ENCODE peak calls at places on chromosomes 5 and 9, in ten cellular contexts. One of them, this sample, is unnamed.

GRCh38 chr9:94014066-94014654 is 59.0 kb upstream of the BARX1 start:
- DNase-seq in psoas muscle: no peak
- DNase-seq in progenitor cell of endocrine pancreas: no peak
- DNase-seq in fibroblast of mammary gland: peak; percentile 63
- DNase-seq in HFFc6: peak; percentile 32
- DNase-seq in astrocyte: peak; percentile 20
- DNase-seq in MM.1S: peak; percentile 44
- DNase-seq in thyroid gland: no peak
- DNase-seq in sigmoid colon: no peak
- DNase-seq in GM10248: peak; percentile 37
- DNase-seq in this sample: no peak

GRCh38 chr5:38414348-38414747 is 142.1 kb downstream of the LIFR start:
- DNase-seq in psoas muscle: no peak
- DNase-seq in progenitor cell of endocrine pancreas: no peak
- DNase-seq in fibroblast of mammary gland: peak; percentile 91
- DNase-seq in HFFc6: peak; percentile 62
- DNase-seq in astrocyte: no peak
- DNase-seq in MM.1S: no peak
- DNase-seq in thyroid gland: no peak
- DNase-seq in sigmoid colon: no peak
- DNase-seq in GM10248: no peak
- DNase-seq in this sample: no peak

GRCh38 chr5:86780018-86780417 is 162.3 kb downstream of the COX7C start:
- DNase-seq in psoas muscle: no peak
- DNase-seq in progenitor cell of endocrine pancreas: no peak
- DNase-seq in fibroblast of mammary gland: no peak
- DNase-seq in HFFc6: no peak
- DNase-seq in astrocyte: no peak
- DNase-seq in MM.1S: no peak
- DNase-seq in thyroid gland: no peak
- DNase-seq in sigmoid colon: no peak
- DNase-seq in GM10248: no peak
- DNase-seq in this sample: no peak

GRCh38 chr9:137302176-137303030 is at the start of gene NRARP:
- DNase-seq in psoas muscle: peak; percentile 84
- DNase-seq in progenitor cell of endocrine pancreas: peak; percentile 90
- DNase-seq in fibroblast of mammary gland: peak; percentile 54
- DNase-seq in HFFc6: peak; percentile 50
- DNase-seq in astrocyte: peak; percentile 49
- DNase-seq in MM.1S: peak; percentile 87
- DNase-seq in thyroid gland: peak; percentile 91
- DNase-seq in sigmoid colon: peak; percentile 88
- DNase-seq in GM10248: peak; percentile 93
- DNase-seq in this sample: peak; percentile 84

GRCh38 chr5:170313344-170313743 is 15.8 kb upstream of the LCP2 start:
- DNase-seq in psoas muscle: no peak
- DNase-seq in progenitor cell of endocrine pancreas: no peak
- DNase-seq in fibroblast of mammary gland: no peak
- DNase-seq in HFFc6: no peak
- DNase-seq in astrocyte: no peak
- DNase-seq in MM.1S: no peak
- DNase-seq in thyroid gland: no peak
- DNase-seq in sigmoid colon: no peak
- DNase-seq in GM10248: no peak
- DNase-seq in this sample: no peak

GRCh38 chr9:19174127-19174921 is 47.0 kb upstream of the PLIN2 start:
- DNase-seq in psoas muscle: peak; percentile 83
- DNase-seq in progenitor cell of endocrine pancreas: no peak
- DNase-seq in fibroblast of mammary gland: peak; percentile 98
- DNase-seq in HFFc6: peak; percentile 90
- DNase-seq in astrocyte: peak; percentile 67
- DNase-seq in MM.1S: peak; percentile 46
- DNase-seq in thyroid gland: peak; percentile 30
- DNase-seq in sigmoid colon: peak; percentile 89
- DNase-seq in GM10248: peak; percentile 77
- DNase-seq in this sample: peak; percentile 60

GRCh38 chr9:111691686-111692329 is 30.4 kb downstream of the GNG10 start:
- DNase-seq in psoas muscle: no peak
- DNase-seq in progenitor cell of endocrine pancreas: no peak
- DNase-seq in fibroblast of mammary gland: peak; percentile 62
- DNase-seq in HFFc6: peak; percentile 33
- DNase-seq in astrocyte: peak; percentile 31
- DNase-seq in MM.1S: peak; percentile 46
- DNase-seq in thyroid gland: no peak
- DNase-seq in sigmoid colon: no peak
- DNase-seq in GM10248: no peak
- DNase-seq in this sample: no peak

GRCh38 chr5:87074934-87075541 is 192.6 kb upstream of the RASA1 start:
- DNase-seq in psoas muscle: no peak
- DNase-seq in progenitor cell of endocrine pancreas: no peak
- DNase-seq in fibroblast of mammary gland: no peak
- DNase-seq in HFFc6: no peak
- DNase-seq in astrocyte: no peak
- DNase-seq in MM.1S: peak; percentile 93
- DNase-seq in thyroid gland: no peak
- DNase-seq in sigmoid colon: no peak
- DNase-seq in GM10248: peak; percentile 44
- DNase-seq in this sample: no peak

DNA sequence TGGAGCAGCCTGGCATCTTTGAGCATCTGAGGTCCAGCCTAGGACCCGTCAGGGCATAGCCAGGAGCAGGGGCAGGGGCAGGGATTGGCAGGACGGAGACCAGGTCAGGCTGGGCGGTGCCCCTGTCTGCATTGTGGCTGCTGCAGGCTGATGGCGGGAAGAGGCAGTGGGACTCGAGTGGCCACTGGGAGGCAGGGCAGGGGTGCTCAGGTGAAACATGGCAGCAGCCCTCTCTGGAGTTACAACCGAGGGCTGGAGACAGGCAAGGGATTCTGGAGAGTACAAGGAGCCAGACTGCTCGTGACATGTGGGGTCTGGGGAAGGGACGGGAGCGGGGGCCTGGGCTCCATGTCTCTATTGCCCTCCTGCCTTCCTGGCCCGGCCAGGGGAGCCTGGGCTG is 97.4 kb upstream of the RAPGEF1 start:
- DNase-seq in psoas muscle: no peak
- DNase-seq in progenitor cell of endocrine pancreas: no peak
- DNase-seq in fibroblast of mammary gland: no peak
- DNase-seq in HFFc6: no peak
- DNase-seq in astrocyte: no peak
- DNase-seq in MM.1S: no peak
- DNase-seq in thyroid gland: peak; percentile 36
- DNase-seq in sigmoid colon: no peak
- DNase-seq in GM10248: no peak
- DNase-seq in this sample: no peak
- TF ChIP-seq CTCF in psoas muscle: peak; percentile 14
- TF ChIP-seq CTCF in progenitor cell of endocrine pancreas: peak; percentile 39
- TF ChIP-seq CTCF in fibroblast of mammary gland: no peak
- TF ChIP-seq CTCF in HFFc6: no peak
- TF ChIP-seq CTCF in astrocyte: no peak
- TF ChIP-seq CTCF in MM.1S: no peak
- TF ChIP-seq CTCF in thyroid gland: no peak
- TF ChIP-seq CTCF in sigmoid colon: no peak
- TF ChIP-seq CTCF in GM10248: no peak
- TF ChIP-seq CTCF in this sample: no peak

GRCh38 chr9:33265211-33265885 is 499 bp downstream of the CHMP5 start:
- DNase-seq in psoas muscle: no peak
- DNase-seq in progenitor cell of endocrine pancreas: no peak
- DNase-seq in fibroblast of mammary gland: no peak
- DNase-seq in HFFc6: no peak
- DNase-seq in astrocyte: no peak
- DNase-seq in MM.1S: no peak
- DNase-seq in thyroid gland: peak; percentile 29
- DNase-seq in sigmoid colon: peak; percentile 72
- DNase-seq in GM10248: no peak
- DNase-seq in this sample: no peak

GRCh38 chr9:33263131-33263935 is 1.2 kb downstream of the BAG1 start:
- DNase-seq in psoas muscle: peak; percentile 29
- DNase-seq in progenitor cell of endocrine pancreas: no peak
- DNase-seq in fibroblast of mammary gland: peak; percentile 33
- DNase-seq in HFFc6: peak; percentile 17
- DNase-seq in astrocyte: peak; percentile 10
- DNase-seq in MM.1S: peak; percentile 28
- DNase-seq in thyroid gland: no peak
- DNase-seq in sigmoid colon: no peak
- DNase-seq in GM10248: no peak
- DNase-seq in this sample: no peak

GRCh38 chr9:33263936-33264472 is 504 bp downstream of the BAG1 start:
- DNase-seq in psoas muscle: peak; percentile 59
- DNase-seq in progenitor cell of endocrine pancreas: peak; percentile 25
- DNase-seq in fibroblast of mammary gland: peak; percentile 25
- DNase-seq in HFFc6: no peak
- DNase-seq in astrocyte: no peak
- DNase-seq in MM.1S: peak; percentile 55
- DNase-seq in thyroid gland: peak; percentile 46
- DNase-seq in sigmoid colon: peak; percentile 83
- DNase-seq in GM10248: peak; percentile 47
- DNase-seq in this sample: no peak

GRCh38 chr9:33267368-33267767 is 2.5 kb downstream of the CHMP5 start:
- DNase-seq in psoas muscle: no peak
- DNase-seq in progenitor cell of endocrine pancreas: no peak
- DNase-seq in fibroblast of mammary gland: no peak
- DNase-seq in HFFc6: no peak
- DNase-seq in astrocyte: no peak
- DNase-seq in MM.1S: no peak
- DNase-seq in thyroid gland: no peak
- DNase-seq in sigmoid colon: no peak
- DNase-seq in GM10248: no peak
- DNase-seq in this sample: no peak

GRCh38 chr9:33264473-33265177 is at the start of the genes BAG1 and CHMP5:
- DNase-seq in psoas muscle: peak; percentile 99
- DNase-seq in progenitor cell of endocrine pancreas: peak; percentile 99
- DNase-seq in fibroblast of mammary gland: peak; percentile 99
- DNase-seq in HFFc6: peak; percentile 99
- DNase-seq in astrocyte: peak; percentile 96
- DNase-seq in MM.1S: peak; percentile 99
- DNase-seq in thyroid gland: peak; percentile 100
- DNase-seq in sigmoid colon: peak; percentile 100
- DNase-seq in GM10248: peak; percentile 99
- DNase-seq in this sample: peak; percentile 99
- TF ChIP-seq CTCF in psoas muscle: no peak
- TF ChIP-seq CTCF in progenitor cell of endocrine pancreas: peak; percentile 25
- TF ChIP-seq CTCF in fibroblast of mammary gland: peak; percentile 11
- TF ChIP-seq CTCF in HFFc6: peak; percentile 64
- TF ChIP-seq CTCF in astrocyte: peak; percentile 10
- TF ChIP-seq CTCF in MM.1S: no peak
- TF ChIP-seq CTCF in thyroid gland: no peak
- TF ChIP-seq CTCF in sigmoid colon: peak; percentile 28
- TF ChIP-seq CTCF in GM10248: no peak
- TF ChIP-seq CTCF in this sample: no peak

GRCh38 chr9:120439147-120439546 is 140.8 kb downstream of the CDK5RAP2 start:
- DNase-seq in psoas muscle: no peak
- DNase-seq in progenitor cell of endocrine pancreas: no peak
- DNase-seq in fibroblast of mammary gland: peak; percentile 42
- DNase-seq in HFFc6: peak; percentile 6
- DNase-seq in astrocyte: no peak
- DNase-seq in MM.1S: peak; percentile 10
- DNase-seq in thyroid gland: peak; percentile 8
- DNase-seq in sigmoid colon: no peak
- DNase-seq in GM10248: no peak
- DNase-seq in this sample: no peak
- TF ChIP-seq CTCF in psoas muscle: peak; percentile 41
- TF ChIP-seq CTCF in progenitor cell of endocrine pancreas: peak; percentile 55
- TF ChIP-seq CTCF in fibroblast of mammary gland: peak; percentile 61
- TF ChIP-seq CTCF in HFFc6: peak; percentile 79
- TF ChIP-seq CTCF in astrocyte: peak; percentile 41
- TF ChIP-seq CTCF in MM.1S: peak; percentile 41
- TF ChIP-seq CTCF in thyroid gland: no peak
- TF ChIP-seq CTCF in sigmoid colon: peak; percentile 14
- TF ChIP-seq CTCF in GM10248: peak; percentile 19
- TF ChIP-seq CTCF in this sample: no peak

DNA sequence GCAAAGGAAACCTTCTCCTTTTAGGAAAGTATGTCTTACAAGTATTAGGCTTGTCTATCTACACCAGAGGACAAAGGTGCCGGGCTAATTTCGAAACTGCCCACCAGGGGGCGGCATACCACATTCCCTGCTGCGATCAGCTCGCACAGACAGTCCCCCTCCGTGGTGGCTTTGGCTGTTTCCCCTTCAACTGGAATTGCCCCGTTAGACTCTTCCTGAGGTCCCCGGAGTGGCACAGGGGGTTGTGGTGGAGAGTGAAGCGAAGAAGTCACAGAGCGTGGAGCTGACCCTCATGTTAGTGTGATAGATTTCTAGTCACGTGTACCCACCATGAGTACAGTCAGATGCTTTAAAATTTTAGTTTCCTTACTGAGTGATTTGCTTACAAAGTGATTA is 17.5 kb downstream of the PTTG1 start:
- DNase-seq in psoas muscle: peak; percentile 82
- DNase-seq in progenitor cell of endocrine pancreas: peak; percentile 85
- DNase-seq in fibroblast of mammary gland: peak; percentile 70
- DNase-seq in HFFc6: peak; percentile 57
- DNase-seq in astrocyte: no peak
- DNase-seq in MM.1S: peak; percentile 87
- DNase-seq in thyroid gland: peak; percentile 92
- DNase-seq in sigmoid colon: peak; percentile 91
- DNase-seq in GM10248: peak; percentile 63
- DNase-seq in this sample: peak; percentile 91
- TF ChIP-seq CTCF in psoas muscle: peak; percentile 94
- TF ChIP-seq CTCF in progenitor cell of endocrine pancreas: peak; percentile 97
- TF ChIP-seq CTCF in fibroblast of mammary gland: peak; percentile 92
- TF ChIP-seq CTCF in HFFc6: peak; percentile 97
- TF ChIP-seq CTCF in astrocyte: peak; percentile 96
- TF ChIP-seq CTCF in MM.1S: peak; percentile 90
- TF ChIP-seq CTCF in thyroid gland: peak; percentile 98
- TF ChIP-seq CTCF in sigmoid colon: peak; percentile 95
- TF ChIP-seq CTCF in GM10248: peak; percentile 78
- TF ChIP-seq CTCF in this sample: peak; percentile 73

GRCh38 chr9:36765468-36766341 is 193.0 kb downstream of the MELK start:
- DNase-seq in psoas muscle: peak; percentile 49
- DNase-seq in progenitor cell of endocrine pancreas: peak; percentile 34
- DNase-seq in fibroblast of mammary gland: peak; percentile 45
- DNase-seq in HFFc6: no peak
- DNase-seq in astrocyte: no peak
- DNase-seq in MM.1S: peak; percentile 98
- DNase-seq in thyroid gland: peak; percentile 21
- DNase-seq in sigmoid colon: peak; percentile 79
- DNase-seq in GM10248: peak; percentile 98
- DNase-seq in this sample: no peak
- TF ChIP-seq CTCF in psoas muscle: no peak
- TF ChIP-seq CTCF in progenitor cell of endocrine pancreas: no peak
- TF ChIP-seq CTCF in fibroblast of mammary gland: no peak
- TF ChIP-seq CTCF in HFFc6: no peak
- TF ChIP-seq CTCF in astrocyte: no peak
- TF ChIP-seq CTCF in MM.1S: no peak
- TF ChIP-seq CTCF in thyroid gland: no peak
- TF ChIP-seq CTCF in sigmoid colon: no peak
- TF ChIP-seq CTCF in GM10248: no peak
- TF ChIP-seq CTCF in this sample: no peak

This sample was measured in omental fat pad.